ENCODE peak calls at places on chromosomes 12 and 14, in seven cellular contexts. P, G, N, J, I, W and D are unnamed samples.

GRCh38 chr14:89283327-89284060 is 133.5 kb downstream of the FOXN3 start:
- DNase-seq in P (no peak), I (no peak), J (no peak), W (no peak), G (no peak), N (no peak), D (no peak)

GRCh38 chr14:30840086-30840779 is 34.1 kb upstream of the COCH start:
- DNase-seq in I (no peak), G (no peak), J (no peak), P (no peak), N (no peak), W (no peak), D (no peak)

GRCh38 chr12:117908411-117908810 is 60.4 kb downstream of the KSR2 start:
- DNase-seq in J (no peak), I (no peak), G (no peak), P (no peak), W (no peak), N (no peak), D (no peak)

GRCh38 chr14:94574336-94574735 is 6.9 kb upstream of the SERPINA5 start:
- DNase-seq in I (no peak), W (no peak), G (no peak), J (no peak), N (no peak), P (no peak), D (no peak)

GRCh38 chr12:81811066-81811777 is 52.1 kb upstream of the PPFIA2 start:
- DNase-seq in N (no peak), P (peak; percentile 64), J (no peak), W (no peak), G (no peak), I (no peak), D (peak; percentile 8)

GRCh38 chr12:71605034-71605433 is 58.6 kb downstream of the ZFC3H1 start:
- DNase-seq in J (no peak), I (no peak), G (no peak), P (no peak), W (no peak), N (no peak), D (no peak)

GRCh38 chr14:34496679-34497513 is 34.9 kb upstream of the SPTSSA start:
- DNase-seq in W (peak; percentile 76), G (peak; percentile 41), J (peak; percentile 98), I (peak; percentile 64), N (peak; percentile 65), P (peak; percentile 100), D (peak; percentile 100)

GRCh38 chr12:32312049-32312670 is 87.2 kb upstream of the FGD4 start:
- DNase-seq in I (no peak), N (no peak), W (no peak), P (peak; percentile 84), G (no peak), J (peak; percentile 33), D (peak; percentile 80)

GRCh38 chr12:98828802-98829600 is 183.9 kb downstream of the APAF1 start:
- DNase-seq in W (no peak), G (no peak), I (no peak), P (no peak), N (no peak), J (no peak), D (no peak)

GRCh38 chr14:49923881-49924280 is 31.0 kb downstream of the ARF6 start:
- DNase-seq in I (no peak), J (no peak), G (no peak), P (no peak), N (no peak), W (no peak), D (no peak)

GRCh38 chr12:112409064-112409905 is at the start of gene RPL6:
- DNase-seq in P (peak; percentile 95), G (peak; percentile 72), I (peak; percentile 83), J (peak; percentile 85), N (peak; percentile 78), W (peak; percentile 53), D (peak; percentile 95)

GRCh38 chr14:74213907-74214803 is 25.1 kb upstream of the VSX2 start:
- DNase-seq in I (no peak), J (no peak), G (no peak), P (no peak), N (peak; percentile 17), W (no peak), D (no peak)

GRCh38 chr12:52789637-52790426 is 6.1 kb downstream of the KRT3 start:
- DNase-seq in P (no peak), N (no peak), W (no peak), G (peak; percentile 39), J (no peak), I (no peak), D (no peak)

GRCh38 chr12:65823481-65824313 is 586 bp upstream of the HMGA2 start:
- DNase-seq in P (peak; percentile 53), I (peak; percentile 19), W (no peak), N (peak; percentile 32), J (peak; percentile 57), G (peak; percentile 70), D (peak; percentile 65)

GRCh38 chr14:21041676-21042433 is at the start of gene RNASE7:
- DNase-seq in P (peak; percentile 53), I (no peak), J (peak; percentile 24), G (no peak), W (no peak), N (no peak), D (peak; percentile 46)

GRCh38 chr12:113190761-113191160 is 5.2 kb downstream of the RITA1 start:
- DNase-seq in N (no peak), I (no peak), G (no peak), W (no peak), J (no peak), P (peak; percentile 30), D (peak; percentile 49)

GRCh38 chr12:111161898-111162297 is 207.0 kb downstream of the PHETA1 start:
- DNase-seq in N (no peak), J (no peak), P (no peak), W (no peak), I (no peak), G (no peak), D (no peak)

GRCh38 chr14:70188608-70189540 is at the start of gene SLC8A3:
- DNase-seq in P (peak; percentile 16), W (no peak), J (peak; percentile 57), N (no peak), I (no peak), G (peak; percentile 26), D (peak; percentile 32)

GRCh38 chr12:20646239-20646827 is 48.8 kb upstream of the SLCO1C1 start:
- DNase-seq in J (peak; percentile 1), G (no peak), W (no peak), I (no peak), N (no peak), P (peak; percentile 74), D (peak; percentile 71)

GRCh38 chr12:52215587-52216031 is 17.4 kb upstream of the KRT7 start:
- DNase-seq in I (no peak), N (no peak), J (no peak), P (peak; percentile 73), W (no peak), G (no peak), D (no peak)

GRCh38 chr12:9957834-9958233 is 13.4 kb upstream of the CLEC12A start:
- DNase-seq in W (no peak), I (no peak), J (no peak), G (no peak), P (no peak), N (no peak), D (no peak)

GRCh38 chr12:5441497-5442236 is 9.8 kb downstream of the NTF3 start:
- DNase-seq in I (no peak), W (no peak), P (peak; percentile 7), J (no peak), N (no peak), G (no peak), D (no peak)

GRCh38 chr14:104425763-104426691 is 153.5 kb upstream of the C14orf180 start:
- DNase-seq in W (no peak), G (no peak), J (no peak), P (no peak), N (no peak), I (no peak), D (no peak)

GRCh38 chr14:72600551-72601330 is 293.2 kb downstream of the DPF3 start:
- DNase-seq in P (no peak), W (no peak), I (no peak), G (no peak), N (no peak), J (no peak), D (no peak)

GRCh38 chr12:28415755-28416154 is 225.5 kb downstream of the CCDC91 start:
- DNase-seq in W (no peak), P (peak; percentile 90), N (no peak), G (no peak), I (no peak), J (peak; percentile 43), D (peak; percentile 86)

DNA sequence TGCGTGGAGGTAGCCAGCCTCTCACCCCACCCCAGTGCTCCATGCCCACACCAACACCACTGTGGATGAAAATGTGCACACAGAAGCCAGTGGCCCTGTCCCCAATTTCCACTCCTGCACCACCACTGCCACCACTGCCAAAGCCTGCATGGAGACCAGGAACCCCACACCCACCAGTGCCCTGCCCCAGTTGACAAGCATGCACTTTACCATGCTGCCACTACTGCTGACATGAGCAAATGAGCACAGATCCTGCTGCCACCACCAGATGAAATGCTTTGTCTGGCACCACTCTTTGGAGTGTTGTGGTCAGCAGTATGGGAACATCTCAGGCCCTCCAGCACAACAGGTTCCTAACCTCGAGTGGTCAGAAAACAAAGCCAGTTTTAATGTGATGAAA is 104.1 kb downstream of the ATXN7L3B start:
- DNase-seq in G (no peak), N (no peak), P (no peak), I (no peak), W (no peak), J (no peak), D (no peak)
- H3K4me3 ChIP-seq in G (no peak overlapping the region), N (no peak overlapping the region), P (no peak overlapping the region), I (no peak overlapping the region), W (no peak overlapping the region), J (no peak overlapping the region), D (no peak overlapping the region)

GRCh38 chr12:24012528-24012927 is 63.1 kb upstream of the SOX5 start:
- DNase-seq in P (peak; percentile 43), G (no peak), W (no peak), N (no peak), J (no peak), I (no peak), D (peak; percentile 40)
- TF ChIP-seq CTCF in P (peak; percentile 44), G (no peak), W (peak; percentile 25), N (no peak), J (no peak), I (no peak), D (peak; percentile 36)

DNA sequence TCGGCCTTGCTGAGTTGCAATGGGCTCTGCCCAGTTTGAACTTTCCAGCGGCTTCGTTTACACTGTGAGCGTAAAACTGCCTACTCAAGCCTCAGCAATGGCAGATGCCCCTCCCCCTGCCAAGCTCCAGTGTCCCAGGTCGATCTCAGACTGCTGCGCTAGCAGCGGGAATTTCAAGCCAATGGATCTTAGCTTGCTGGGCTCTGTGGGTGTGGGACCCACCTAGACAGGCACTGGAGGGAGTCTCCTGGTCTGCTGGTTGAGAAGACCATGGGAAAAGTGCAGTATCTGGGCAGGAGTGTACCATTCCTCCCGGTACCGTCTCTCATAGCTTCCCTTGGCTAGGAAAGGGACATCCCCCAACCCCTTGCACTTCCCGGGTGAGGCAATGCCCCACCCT is 88.2 kb downstream of the KLHL28 start:
- DNase-seq in G (no peak), P (no peak), I (no peak), J (no peak), W (no peak), N (no peak), D (no peak)
- H3K4me3 ChIP-seq in G (no peak overlapping the region), P (no peak overlapping the region), I (no peak overlapping the region), J (no peak overlapping the region), W (no peak overlapping the region), N (no peak overlapping the region), D (no peak overlapping the region)

DNA sequence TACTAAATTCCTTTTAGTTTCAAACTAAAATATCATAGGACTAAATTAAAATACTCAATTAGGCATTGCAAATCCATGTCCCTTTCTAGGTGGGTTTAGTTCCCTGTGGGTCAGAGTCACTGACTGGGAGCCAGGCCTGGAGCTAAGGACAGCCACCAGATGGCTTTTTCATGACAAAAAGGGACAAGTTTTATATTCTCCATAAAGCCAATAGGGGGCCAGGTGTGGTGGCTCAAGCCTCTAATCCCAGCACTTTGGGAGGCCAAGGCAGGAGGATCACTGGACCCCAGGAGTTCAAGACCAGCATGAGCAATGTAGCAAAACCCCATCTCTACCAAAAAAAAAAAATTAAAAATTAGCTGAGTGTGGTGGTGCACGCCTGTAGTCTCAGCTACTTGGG is 35.4 kb upstream of the EIF5 start:
- DNase-seq in N (no peak), G (no peak), J (no peak), I (no peak), W (no peak), P (no peak), D (no peak)
- TF ChIP-seq CTCF in N (no peak), G (no peak), J (no peak), I (no peak), W (no peak), P (no peak), D (no peak)